ENCODE peak calls at places on chromosomes 13 and 19, in ten cellular contexts. R is CD4-positive, alpha-beta T cell; F is heart left ventricle; B is retina; Z is amniotic stem cell; J is astrocyte of the hippocampus; P is fibroblast of mammary gland; Y is CD8-positive, alpha-beta memory T cell; E is GM03348; N is progenitor cell of endocrine pancreas. L is an unnamed sample.
A peak's percentile ranks its signal among the peaks of the same experiment; 100 is the strongest.

GRCh38 chr13:45299194-45299593 is 41.8 kb downstream of the TPT1 start:
- DNase-seq in R (no peak), F (no peak), B (no peak), Z (no peak), J (peak; percentile 31), P (peak; percentile 69), Y (no peak), E (no peak), N (no peak), L (no peak)

GRCh38 chr13:110685305-110685704 is 20.6 kb downstream of the CARS2 start:
- DNase-seq in R (no peak), F (no peak), B (no peak), Z (no peak), J (no peak), P (peak; percentile 79), Y (no peak), E (no peak), N (no peak), L (no peak)

GRCh38 chr19:44649578-44650145 is 6.0 kb downstream of the PVR start:
- DNase-seq in R (no peak), F (no peak), B (no peak), Z (no peak), J (no peak), P (no peak), Y (no peak), E (no peak), N (no peak), L (no peak)

GRCh38 chr13:30715837-30716236 is 19.5 kb upstream of the ALOX5AP start:
- DNase-seq in R (no peak), F (peak; percentile 74), B (no peak), Z (no peak), J (no peak), P (no peak), Y (no peak), E (no peak), N (no peak), L (no peak)

GRCh38 chr19:33720691-33721682 is 75.7 kb upstream of the KCTD15 start:
- DNase-seq in R (no peak), F (no peak), B (no peak), Z (no peak), J (no peak), P (no peak), Y (no peak), E (no peak), N (no peak), L (no peak)

GRCh38 chr13:51738226-51738905 is 65.6 kb downstream of the DHRS12 start:
- DNase-seq in R (no peak), F (no peak), B (no peak), Z (no peak), J (no peak), P (no peak), Y (no peak), E (no peak), N (no peak), L (no peak)

GRCh38 chr13:108662528-108662927 is 33.1 kb downstream of the MYO16 start:
- DNase-seq in R (no peak), F (no peak), B (no peak), Z (no peak), J (no peak), P (no peak), Y (no peak), E (no peak), N (no peak), L (no peak)

GRCh38 chr13:112843392-112844250 is 125.4 kb upstream of the MCF2L start:
- DNase-seq in R (no peak), F (no peak), B (peak; percentile 32), Z (no peak), J (no peak), P (no peak), Y (no peak), E (no peak), N (no peak), L (no peak)

GRCh38 chr19:15248648-15249559 is 16.7 kb upstream of the EPHX3 start:
- DNase-seq in R (no peak), F (peak; percentile 92), B (no peak), Z (peak; percentile 80), J (peak; percentile 95), P (peak; percentile 94), Y (no peak), E (peak; percentile 96), N (no peak), L (peak; percentile 64)

GRCh38 chr13:112661291-112661690 is 28.5 kb upstream of the ATP11A start:
- DNase-seq in R (no peak), F (no peak), B (no peak), Z (no peak), J (no peak), P (no peak), Y (no peak), E (no peak), N (no peak), L (no peak)

GRCh38 chr19:51427220-51427619 is 9.8 kb upstream of the SIGLEC10 start:
- DNase-seq in R (no peak), F (no peak), B (no peak), Z (no peak), J (no peak), P (no peak), Y (no peak), E (no peak), N (no peak), L (no peak)

GRCh38 chr19:6225232-6225635 is 54.5 kb downstream of the MLLT1 start:
- DNase-seq in R (no peak), F (no peak), B (no peak), Z (no peak), J (no peak), P (no peak), Y (no peak), E (no peak), N (no peak), L (no peak)

GRCh38 chr13:26486550-26486949 is 70.9 kb upstream of the WASF3 start:
- DNase-seq in R (no peak), F (no peak), B (no peak), Z (no peak), J (no peak), P (no peak), Y (no peak), E (peak; percentile 24), N (no peak), L (no peak)

GRCh38 chr19:55462722-55463121 is 1.3 kb upstream of the ISOC2 start:
- DNase-seq in R (no peak), F (no peak), B (no peak), Z (no peak), J (no peak), P (no peak), Y (no peak), E (no peak), N (no peak), L (no peak)

GRCh38 chr13:105334211-105334610 is 1201.3 kb downstream of the EFNB2 start:
- DNase-seq in R (no peak), F (no peak), B (no peak), Z (peak; percentile 14), J (peak; percentile 88), P (no peak), Y (no peak), E (peak; percentile 5), N (no peak), L (peak; percentile 18)

GRCh38 chr19:45075215-45076028 is 856 bp downstream of the ZNF296 start:
- DNase-seq in R (no peak), F (peak; percentile 88), B (peak; percentile 24), Z (no peak), J (peak; percentile 62), P (peak; percentile 39), Y (peak; percentile 40), E (peak; percentile 53), N (no peak), L (peak; percentile 20)

GRCh38 chr13:51801631-51802099 is 2.3 kb downstream of the DHRS12 start:
- DNase-seq in R (no peak), F (peak; percentile 83), B (no peak), Z (no peak), J (peak; percentile 52), P (no peak), Y (no peak), E (peak; percentile 18), N (no peak), L (no peak)